ENCODE peak calls at places on chromosomes 11 and 22, in eight cellular contexts. C is sigmoid colon; Z is neuronal stem cell; H is cardiac muscle cell; R is dorsolateral prefrontal cortex; J is gastrocnemius medialis; Q is fibroblast of lung; O is CD8-positive, alpha-beta memory T cell. T is an unnamed sample.
A peak's percentile ranks its signal among the peaks of the same experiment; 100 is the strongest.

GRCh38 chr11:132115454-132115853 is 745.0 kb downstream of the NTM start:
- DNase-seq in O (no peak), C (no peak), R (no peak), Q (peak; percentile 86), J (no peak), Z (no peak), H (no peak), T (no peak)

GRCh38 chr22:30872282-30873041 is 96.1 kb downstream of the MORC2 start:
- DNase-seq in H (no peak), Q (no peak), R (peak; percentile 50), O (no peak), J (no peak), C (peak; percentile 42), Z (no peak), T (peak; percentile 1)

GRCh38 chr11:70384486-70385152 is 13.7 kb upstream of the CTTN start:
- DNase-seq in J (no peak), H (no peak), Z (no peak), Q (no peak), O (no peak), R (no peak), C (no peak), T (no peak)

GRCh38 chr11:64353101-64353738 is 5.7 kb upstream of the RPS6KA4 start:
- DNase-seq in R (no peak), Q (no peak), C (no peak), H (no peak), O (no peak), Z (no peak), J (no peak), T (no peak)

GRCh38 chr22:31846161-31847115 is 92.6 kb downstream of the DEPDC5 start:
- DNase-seq in O (no peak), Q (peak; percentile 90), H (no peak), R (no peak), C (no peak), J (no peak), Z (no peak), T (no peak)

GRCh38 chr11:76005746-76006145 is 190.7 kb downstream of the UVRAG start:
- DNase-seq in C (no peak), J (no peak), R (no peak), O (no peak), H (no peak), Q (peak; percentile 68), Z (no peak), T (no peak)

GRCh38 chr22:44755956-44756361 is 3.6 kb downstream of the ARHGAP8 start:
- DNase-seq in Z (no peak), C (no peak), R (no peak), O (no peak), Q (no peak), J (no peak), H (no peak), T (no peak)

GRCh38 chr22:19430890-19431541 is 517 bp downstream of the HIRA start:
- DNase-seq in J (no peak), R (no peak), C (no peak), Z (peak; percentile 39), H (peak; percentile 58), Q (peak; percentile 37), O (no peak), T (no peak)

GRCh38 chr11:12606597-12606996 is 67.6 kb upstream of the TEAD1 start:
- DNase-seq in Z (no peak), O (no peak), H (no peak), J (no peak), R (no peak), C (no peak), Q (peak; percentile 91), T (no peak)

GRCh38 chr11:74826901-74827300 is 78.3 kb downstream of the RNF169 start:
- DNase-seq in J (no peak), C (no peak), O (no peak), Q (no peak), R (no peak), Z (no peak), H (no peak), T (no peak)

GRCh38 chr11:63508009-63508408 is 2.1 kb downstream of the LGALS12 start:
- DNase-seq in J (peak; percentile 41), C (no peak), R (peak; percentile 84), O (no peak), H (peak; percentile 61), Q (no peak), Z (peak; percentile 20), T (no peak)

GRCh38 chr22:40070701-40071100 is 75.9 kb downstream of the FAM83F start:
- DNase-seq in J (no peak), O (no peak), Z (no peak), Q (peak; percentile 58), R (no peak), H (peak; percentile 67), C (no peak), T (no peak)

GRCh38 chr22:35024364-35024692 is 41.6 kb upstream of the ISX start:
- DNase-seq in H (no peak), Q (no peak), Z (no peak), R (no peak), J (no peak), C (no peak), O (no peak), T (no peak)

GRCh38 chr11:65658174-65659021 is 4.3 kb downstream of the RELA start:
- DNase-seq in Q (no peak), R (no peak), C (peak; percentile 64), Z (no peak), H (no peak), O (no peak), J (no peak), T (no peak)

GRCh38 chr11:13775471-13775870 is 107.0 kb downstream of the FAR1 start:
- DNase-seq in C (no peak), O (no peak), Z (no peak), J (no peak), H (no peak), R (no peak), Q (no peak), T (no peak)
- H3K27me3 ChIP-seq in C (no peaks in the 10 kb centered on the region), O (no peaks in the 10 kb centered on the region), Z (no peaks in the 10 kb centered on the region), J (no peaks in the 10 kb centered on the region), H (peaks cover 5% of the 10 kb centered on the region), R (no peaks in the 10 kb centered on the region), Q (no peaks in the 10 kb centered on the region), T (no peaks in the 10 kb centered on the region)

GRCh38 chr22:23564276-23564675 is 15.8 kb downstream of the IGLL1 start:
- DNase-seq in Z (no peak), C (no peak), J (no peak), O (no peak), R (no peak), Q (no peak), H (no peak), T (no peak)
- H3K27me3 ChIP-seq in Z (no peaks in the 10 kb centered on the region), C (peaks cover 36% of the 10 kb centered on the region), J (peaks cover 32% of the 10 kb centered on the region), O (peaks cover 14% of the 10 kb centered on the region), R (peaks cover 37% of the 10 kb centered on the region), Q (peaks cover 11% of the 10 kb centered on the region), H (no peaks in the 10 kb centered on the region), T (no peaks in the 10 kb centered on the region)

GRCh38 chr22:49660321-49660720 is 167.4 kb downstream of the BRD1 start:
- DNase-seq in J (no peak), Q (no peak), C (peak; percentile 52), H (no peak), Z (no peak), R (no peak), O (no peak), T (peak; percentile 1)

GRCh38 chr22:49659924-49660315 is 167.8 kb downstream of the BRD1 start:
- DNase-seq in R (no peak), J (no peak), O (no peak), Q (no peak), H (no peak), Z (no peak), C (no peak), T (no peak)

GRCh38 chr22:49662681-49663080 is 165.0 kb downstream of the BRD1 start:
- DNase-seq in Z (no peak), H (no peak), R (no peak), J (no peak), C (no peak), Q (no peak), O (no peak), T (no peak)

GRCh38 chr22:49659281-49659923 is 168.3 kb downstream of the BRD1 start:
- DNase-seq in Q (no peak), Z (no peak), H (no peak), R (no peak), O (no peak), J (no peak), C (peak; percentile 44), T (no peak)

DNA sequence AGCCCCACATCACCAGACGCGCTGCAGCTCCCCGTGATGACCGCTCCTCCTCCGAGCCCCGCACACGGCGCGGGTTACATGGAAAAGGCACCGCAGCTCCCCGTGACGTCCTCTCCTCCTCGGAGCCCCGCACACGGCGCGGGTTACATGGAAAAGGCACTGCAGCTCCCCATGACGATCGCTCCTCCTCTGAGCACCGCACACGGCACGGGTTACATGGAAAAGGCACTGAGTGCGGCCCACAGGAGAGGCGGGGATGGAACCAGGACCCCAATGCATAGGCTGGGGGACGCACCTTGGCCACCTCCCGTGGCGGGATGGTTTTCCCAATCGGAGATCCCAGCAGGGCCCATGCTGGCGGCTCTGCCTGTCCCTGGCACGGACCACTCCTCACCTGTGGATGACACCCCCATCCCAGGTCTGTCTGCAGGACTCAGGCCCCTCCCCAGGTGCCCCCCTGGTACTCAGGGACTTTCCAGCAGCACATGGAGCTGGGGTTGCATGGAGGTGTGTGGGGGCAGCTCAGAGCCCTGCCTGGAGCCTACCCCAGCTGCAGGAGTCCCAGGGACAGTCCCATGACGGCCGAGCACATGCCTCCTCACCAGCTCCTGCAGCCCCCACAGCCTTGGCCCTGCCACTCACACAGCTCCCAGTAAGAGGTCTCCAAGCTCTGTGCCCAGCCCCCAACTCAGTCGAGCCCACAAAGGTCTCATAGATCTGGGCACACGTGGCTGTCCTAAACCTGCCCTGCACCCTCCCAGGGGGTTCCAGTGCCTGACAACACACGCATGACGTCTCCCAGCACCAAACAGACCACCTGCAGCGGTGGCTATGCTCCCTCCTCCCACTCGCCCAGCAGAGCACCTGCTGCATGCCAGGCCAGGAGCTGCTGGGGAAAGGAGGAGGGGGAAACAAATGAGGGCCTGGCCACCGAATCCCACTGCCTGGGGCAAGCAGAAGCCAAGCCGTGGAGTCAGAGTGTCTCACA is 166.6 kb downstream of the BRD1 start:
- DNase-seq in O (no peak), Z (no peak), Q (no peak), R (no peak), H (no peak), C (peak; percentile 49), J (no peak), T (no peak)
- H3K27me3 ChIP-seq in O (no peaks in the 10 kb centered on the region), Z (no peaks in the 10 kb centered on the region), Q (no peaks in the 10 kb centered on the region), R (peaks cover 16% of the 10 kb centered on the region), H (peaks cover 11% of the 10 kb centered on the region), C (peaks cover 10% of the 10 kb centered on the region), J (peaks cover 2% of the 10 kb centered on the region), T (no peaks in the 10 kb centered on the region)

GRCh38 chr11:2625183-2625582 is 74.6 kb downstream of the KCNQ1OT1 start:
- DNase-seq in R (no peak), C (no peak), Z (no peak), H (no peak), J (no peak), O (no peak), Q (no peak), T (no peak)
- H3K27me3 ChIP-seq in R (no peaks in the 10 kb centered on the region), C (no peaks in the 10 kb centered on the region), Z (no peaks in the 10 kb centered on the region), H (no peaks in the 10 kb centered on the region), J (no peaks in the 10 kb centered on the region), O (no peaks in the 10 kb centered on the region), Q (no peaks in the 10 kb centered on the region), T (no peaks in the 10 kb centered on the region)

DNA sequence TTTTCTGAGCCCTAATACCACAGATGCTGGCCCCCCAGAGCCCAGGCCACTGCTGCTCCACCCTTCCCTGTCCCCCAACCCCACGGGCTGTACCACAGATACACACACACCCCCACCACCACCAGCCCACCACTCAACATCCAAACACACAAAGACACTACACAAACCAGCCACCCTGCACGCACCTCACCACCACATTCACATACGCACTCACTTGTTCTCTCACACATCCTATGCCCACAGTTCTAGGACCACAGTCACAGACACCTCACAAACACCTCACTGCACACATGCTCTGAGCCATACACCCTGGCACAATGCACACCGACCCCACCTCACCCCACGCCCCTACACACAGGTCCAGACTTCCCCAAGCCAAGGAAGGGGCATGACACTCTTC is 22.5 kb upstream of the OAF start:
- DNase-seq in J (no peak), H (no peak), C (peak; percentile 53), O (no peak), Q (no peak), R (no peak), Z (no peak), T (peak; percentile 12)
- H3K27me3 ChIP-seq in J (peaks cover 12% of the 10 kb centered on the region), H (peaks cover 6% of the 10 kb centered on the region), C (no peaks in the 10 kb centered on the region), O (no peaks in the 10 kb centered on the region), Q (peaks cover 14% of the 10 kb centered on the region), R (no peaks in the 10 kb centered on the region), Z (no peaks in the 10 kb centered on the region), T (no peaks in the 10 kb centered on the region)